ENCODE peak calls at places on chromosome 4, in seven cellular contexts. One of them, this sample, is unnamed.

GRCh38 chr4:168724960-168725359 is 228.1 kb downstream of the PALLD start:
- DNase-seq in ACHN: no peak
- DNase-seq in NCI-H2081: peak
- DNase-seq in T follicular helper cell: no peak
- DNase-seq in putamen: no peak
- DNase-seq in OCI-M1: no peak
- DNase-seq in AG09309: peak
- DNase-seq in this sample: no peak

GRCh38 chr4:163217505-163217904 is 50.8 kb upstream of the NAF1 start:
- DNase-seq in AG09309: no peak
- DNase-seq in NCI-H2081: no peak
- DNase-seq in ACHN: no peak
- DNase-seq in T follicular helper cell: no peak
- DNase-seq in OCI-M1: peak
- DNase-seq in putamen: no peak
- DNase-seq in this sample: no peak

GRCh38 chr4:70778888-70779422 is 57.2 kb downstream of the RUFY3 start:
- DNase-seq in NCI-H2081: peak
- DNase-seq in T follicular helper cell: no peak
- DNase-seq in putamen: peak
- DNase-seq in ACHN: no peak
- DNase-seq in AG09309: no peak
- DNase-seq in OCI-M1: no peak
- DNase-seq in this sample: no peak

GRCh38 chr4:20618010-20618409 is 82.2 kb upstream of the PACRGL start:
- DNase-seq in AG09309: no peak
- DNase-seq in NCI-H2081: no peak
- DNase-seq in putamen: peak
- DNase-seq in OCI-M1: no peak
- DNase-seq in ACHN: no peak
- DNase-seq in T follicular helper cell: no peak
- DNase-seq in this sample: no peak

GRCh38 chr4:1199556-1200331 is 27.4 kb upstream of the SPON2 start:
- DNase-seq in ACHN: no peak
- DNase-seq in OCI-M1: no peak
- DNase-seq in T follicular helper cell: no peak
- DNase-seq in NCI-H2081: no peak
- DNase-seq in AG09309: no peak
- DNase-seq in putamen: no peak
- DNase-seq in this sample: no peak

GRCh38 chr4:57612279-57612678 is 502.1 kb upstream of the IGFBP7 start:
- DNase-seq in NCI-H2081: no peak
- DNase-seq in ACHN: no peak
- DNase-seq in T follicular helper cell: no peak
- DNase-seq in OCI-M1: peak
- DNase-seq in AG09309: no peak
- DNase-seq in putamen: no peak
- DNase-seq in this sample: no peak

GRCh38 chr4:42280327-42281095 is 116.8 kb upstream of the SHISA3 start:
- DNase-seq in NCI-H2081: peak
- DNase-seq in T follicular helper cell: no peak
- DNase-seq in OCI-M1: peak
- DNase-seq in ACHN: peak
- DNase-seq in AG09309: no peak
- DNase-seq in putamen: no peak
- DNase-seq in this sample: no peak

GRCh38 chr4:185914583-185915199 is 102.7 kb upstream of the SORBS2 start:
- DNase-seq in ACHN: no peak
- DNase-seq in AG09309: peak
- DNase-seq in putamen: no peak
- DNase-seq in OCI-M1: no peak
- DNase-seq in T follicular helper cell: no peak
- DNase-seq in NCI-H2081: no peak
- DNase-seq in this sample: no peak

GRCh38 chr4:7978489-7978888 is 38.8 kb upstream of the AFAP1 start:
- DNase-seq in ACHN: no peak
- DNase-seq in putamen: no peak
- DNase-seq in NCI-H2081: peak
- DNase-seq in AG09309: no peak
- DNase-seq in OCI-M1: no peak
- DNase-seq in T follicular helper cell: no peak
- DNase-seq in this sample: no peak

GRCh38 chr4:57151481-57151880 is 41.3 kb upstream of the IGFBP7 start:
- DNase-seq in NCI-H2081: no peak
- DNase-seq in OCI-M1: no peak
- DNase-seq in putamen: no peak
- DNase-seq in T follicular helper cell: no peak
- DNase-seq in ACHN: no peak
- DNase-seq in AG09309: no peak
- DNase-seq in this sample: no peak

This sample was measured in RCC 7860.